ENCODE peak calls at places on chromosomes 4 and X, in nine cellular contexts. Y is activated CD4-positive, alpha-beta T cell treated with anti-CD3 and anti-CD28 coated beads, Interleukin-2, amount 50 U/mL, for 24 hours; X is retinal pigment epithelial cell; A is sigmoid colon; D is NCI-H748 treated with DMSO at 0.1 percent for 48 hours; M is choroid plexus epithelial cell; I is GM12892; E is ecto neural progenitor cell; C is AG08396. N is an unnamed sample.

GRCh38 chrX:13491061-13491460 is 78.3 kb upstream of the EGFL6 start:
- DNase-seq in Y (no peak), X (no peak), A (no peak), D (no peak), M (no peak), I (no peak), E (no peak), C (no peak), N (no peak)

GRCh38 chrX:2692221-2693122 is 1.4 kb downstream of the CD99 start:
- DNase-seq in Y (no peak), X (no peak), A (no peak), D (no peak), M (peak; percentile 56), I (no peak), E (peak; percentile 55), C (peak; percentile 40), N (peak; percentile 78)

GRCh38 chr4:53380221-53380620 is 2.8 kb downstream of the FIP1L1 start:
- DNase-seq in Y (no peak), X (no peak), A (no peak), D (no peak), M (no peak), I (no peak), E (no peak), C (no peak), N (no peak)

GRCh38 chr4:129113438-129113837 is 17.5 kb downstream of the C4orf33 start:
- DNase-seq in Y (no peak), X (no peak), A (no peak), D (no peak), M (no peak), I (no peak), E (no peak), C (no peak), N (no peak)

GRCh38 chr4:103075435-103075893 is 1.1 kb downstream of the SLC9B2 start:
- DNase-seq in Y (no peak), X (peak; percentile 59), A (no peak), D (no peak), M (peak; percentile 63), I (no peak), E (no peak), C (peak; percentile 34), N (peak; percentile 12)

GRCh38 chrX:8288590-8288989 is 117.5 kb upstream of the VCX2 start:
- DNase-seq in Y (no peak), X (no peak), A (no peak), D (no peak), M (no peak), I (no peak), E (no peak), C (no peak), N (no peak)

GRCh38 chrX:11129546-11129945 is 18.4 kb downstream of the HCCS start:
- DNase-seq in Y (no peak), X (no peak), A (no peak), D (no peak), M (no peak), I (no peak), E (no peak), C (no peak), N (no peak)

GRCh38 chr4:10546-10870 is 42.6 kb upstream of the ZNF595 start:
- DNase-seq in Y (no peak), X (no peak), A (no peak), D (no peak), M (no peak), I (no peak), E (no peak), C (peak; percentile 0), N (no peak)

GRCh38 chr4:148776944-148777343 is 334.7 kb upstream of the NR3C2 start:
- DNase-seq in Y (no peak), X (peak; percentile 84), A (no peak), D (no peak), M (peak; percentile 67), I (no peak), E (no peak), C (peak; percentile 26), N (peak; percentile 84)

GRCh38 chr4:188437535-188437934 is 298.3 kb downstream of the TRIML1 start:
- DNase-seq in Y (no peak), X (no peak), A (no peak), D (no peak), M (no peak), I (no peak), E (no peak), C (no peak), N (no peak)

GRCh38 chr4:536351-536972 is 37.5 kb downstream of the PIGG start:
- DNase-seq in Y (no peak), X (no peak), A (no peak), D (no peak), M (no peak), I (no peak), E (no peak), C (no peak), N (no peak)

GRCh38 chr4:136106753-136107152 is 1425.5 kb downstream of the PCDH18 start:
- DNase-seq in Y (no peak), X (no peak), A (no peak), D (no peak), M (no peak), I (no peak), E (no peak), C (no peak), N (no peak)

GRCh38 chr4:101346562-101347266 is 612 bp downstream of the PPP3CA start:
- DNase-seq in Y (peak; percentile 10), X (no peak), A (peak; percentile 82), D (no peak), M (peak; percentile 74), I (peak; percentile 37), E (peak; percentile 76), C (peak; percentile 63), N (peak; percentile 43)

GRCh38 chr4:187090401-187090800 is 366.7 kb upstream of the FAT1 start:
- DNase-seq in Y (no peak), X (no peak), A (no peak), D (no peak), M (peak; percentile 3), I (no peak), E (no peak), C (peak; percentile 12), N (peak; percentile 13)

GRCh38 chr4:8115916-8116315 is 42.7 kb downstream of the ABLIM2 start:
- DNase-seq in Y (no peak), X (no peak), A (no peak), D (no peak), M (no peak), I (no peak), E (no peak), C (no peak), N (no peak)

GRCh38 chrX:46574941-46575381 is 1.4 kb downstream of the CHST7 start:
- DNase-seq in Y (no peak), X (no peak), A (no peak), D (no peak), M (peak; percentile 27), I (no peak), E (peak; percentile 51), C (no peak), N (no peak)

GRCh38 chrX:78327370-78328048 is at the start of gene CYSLTR1:
- DNase-seq in Y (no peak), X (no peak), A (no peak), D (no peak), M (no peak), I (no peak), E (no peak), C (no peak), N (no peak)

GRCh38 chr4:16626945-16627344 is 271.5 kb downstream of the LDB2 start:
- DNase-seq in Y (no peak), X (peak; percentile 71), A (no peak), D (no peak), M (peak; percentile 96), I (no peak), E (no peak), C (peak; percentile 88), N (peak; percentile 97)

GRCh38 chrX:94662665-94663064 is 988.7 kb downstream of the FAM133A start:
- DNase-seq in Y (no peak), X (no peak), A (no peak), D (no peak), M (no peak), I (no peak), E (no peak), C (no peak), N (no peak)

GRCh38 chrX:38798956-38799355 is 2.3 kb upstream of the MID1IP1 start:
- DNase-seq in Y (no peak), X (no peak), A (no peak), D (no peak), M (peak; percentile 59), I (no peak), E (no peak), C (no peak), N (peak; percentile 85)

GRCh38 chrX:110442631-110443030 is 84.0 kb downstream of the RTL9 start:
- DNase-seq in Y (no peak), X (no peak), A (no peak), D (peak; percentile 11), M (peak; percentile 34), I (no peak), E (no peak), C (peak; percentile 51), N (peak; percentile 14)

GRCh38 chr4:186900232-186900900 is 176.7 kb upstream of the FAT1 start:
- DNase-seq in Y (no peak), X (no peak), A (no peak), D (no peak), M (peak; percentile 88), I (no peak), E (no peak), C (peak; percentile 67), N (peak; percentile 88)

GRCh38 chr4:24003476-24003875 is 113.6 kb upstream of the PPARGC1A start:
- DNase-seq in Y (no peak), X (no peak), A (no peak), D (no peak), M (peak; percentile 7), I (no peak), E (no peak), C (no peak), N (peak; percentile 4)

GRCh38 chr4:100591156-100591876 is 73.5 kb upstream of the EMCN start:
- DNase-seq in Y (no peak), X (peak; percentile 61), A (peak; percentile 72), D (no peak), M (peak; percentile 8), I (no peak), E (no peak), C (no peak), N (no peak)

GRCh38 chr4:164438321-164438720 is 315.6 kb upstream of the SMIM31 start:
- DNase-seq in Y (no peak), X (no peak), A (no peak), D (no peak), M (peak; percentile 25), I (no peak), E (no peak), C (no peak), N (peak; percentile 55)

GRCh38 chr4:19776929-19777328 is 474.8 kb upstream of the SLIT2 start:
- DNase-seq in Y (no peak), X (no peak), A (no peak), D (no peak), M (peak; percentile 53), I (no peak), E (no peak), C (no peak), N (peak; percentile 31)

GRCh38 chrX:124347242-124347641 is 879 bp downstream of the SH2D1A start:
- DNase-seq in Y (no peak), X (no peak), A (no peak), D (no peak), M (no peak), I (no peak), E (no peak), C (no peak), N (no peak)

N was measured in astrocyte.